ENCODE peak calls at places on chromosomes 13 and 19, in ten cellular contexts. One of them, this sample, is unnamed.

GRCh38 chr19:56341948-56342347 is 27.3 kb upstream of the ZSCAN5A start:
- DNase-seq in astrocyte of the spinal cord: peak
- DNase-seq in PC-3: peak
- DNase-seq in left ventricle myocardium inferior: no peak
- DNase-seq in A549: no peak
- DNase-seq in psoas muscle: no peak
- DNase-seq in CD8-positive, alpha-beta T cell: no peak
- DNase-seq in breast epithelium: no peak
- DNase-seq in bronchial epithelial cell: no peak
- DNase-seq in mucosa of descending colon: no peak
- DNase-seq in this sample: no peak

GRCh38 chr13:40798380-40798779 is 9.0 kb downstream of the SLC25A15 start:
- DNase-seq in breast epithelium: no peak
- DNase-seq in astrocyte of the spinal cord: no peak
- DNase-seq in left ventricle myocardium inferior: no peak
- DNase-seq in mucosa of descending colon: no peak
- DNase-seq in A549: no peak
- DNase-seq in bronchial epithelial cell: peak
- DNase-seq in PC-3: peak
- DNase-seq in psoas muscle: no peak
- DNase-seq in CD8-positive, alpha-beta T cell: no peak
- DNase-seq in this sample: no peak

GRCh38 chr19:10461047-10461949 is 41.0 kb downstream of the PDE4A start:
- DNase-seq in bronchial epithelial cell: peak
- DNase-seq in psoas muscle: peak
- DNase-seq in PC-3: peak
- DNase-seq in mucosa of descending colon: peak
- DNase-seq in breast epithelium: peak
- DNase-seq in astrocyte of the spinal cord: peak
- DNase-seq in left ventricle myocardium inferior: peak
- DNase-seq in A549: peak
- DNase-seq in CD8-positive, alpha-beta T cell: peak
- DNase-seq in this sample: peak

GRCh38 chr19:49440439-49441209 is 703 bp downstream of the SLC17A7 start:
- DNase-seq in CD8-positive, alpha-beta T cell: no peak
- DNase-seq in psoas muscle: no peak
- DNase-seq in bronchial epithelial cell: no peak
- DNase-seq in breast epithelium: no peak
- DNase-seq in mucosa of descending colon: no peak
- DNase-seq in A549: no peak
- DNase-seq in left ventricle myocardium inferior: no peak
- DNase-seq in PC-3: no peak
- DNase-seq in astrocyte of the spinal cord: no peak
- DNase-seq in this sample: no peak

GRCh38 chr13:49587311-49587847 is 2.0 kb upstream of the RCBTB1 start:
- DNase-seq in A549: no peak
- DNase-seq in astrocyte of the spinal cord: no peak
- DNase-seq in PC-3: peak
- DNase-seq in psoas muscle: no peak
- DNase-seq in mucosa of descending colon: no peak
- DNase-seq in CD8-positive, alpha-beta T cell: no peak
- DNase-seq in breast epithelium: no peak
- DNase-seq in bronchial epithelial cell: peak
- DNase-seq in left ventricle myocardium inferior: no peak
- DNase-seq in this sample: no peak

GRCh38 chr19:5974721-5975387 is 3.1 kb downstream of the RANBP3 start:
- DNase-seq in PC-3: peak
- DNase-seq in breast epithelium: no peak
- DNase-seq in astrocyte of the spinal cord: no peak
- DNase-seq in bronchial epithelial cell: peak
- DNase-seq in left ventricle myocardium inferior: no peak
- DNase-seq in CD8-positive, alpha-beta T cell: no peak
- DNase-seq in mucosa of descending colon: no peak
- DNase-seq in A549: no peak
- DNase-seq in psoas muscle: no peak
- DNase-seq in this sample: peak

GRCh38 chr13:39779337-39780270 is 124.1 kb downstream of the COG6 start:
- DNase-seq in psoas muscle: no peak
- DNase-seq in PC-3: peak
- DNase-seq in bronchial epithelial cell: peak
- DNase-seq in CD8-positive, alpha-beta T cell: peak
- DNase-seq in breast epithelium: no peak
- DNase-seq in mucosa of descending colon: no peak
- DNase-seq in A549: no peak
- DNase-seq in astrocyte of the spinal cord: peak
- DNase-seq in left ventricle myocardium inferior: no peak
- DNase-seq in this sample: no peak

GRCh38 chr13:50144473-50145160 is 129.4 kb downstream of the KCNRG start:
- DNase-seq in bronchial epithelial cell: no peak
- DNase-seq in CD8-positive, alpha-beta T cell: no peak
- DNase-seq in mucosa of descending colon: no peak
- DNase-seq in psoas muscle: no peak
- DNase-seq in A549: no peak
- DNase-seq in PC-3: no peak
- DNase-seq in breast epithelium: no peak
- DNase-seq in astrocyte of the spinal cord: no peak
- DNase-seq in left ventricle myocardium inferior: no peak
- DNase-seq in this sample: no peak

DNA sequence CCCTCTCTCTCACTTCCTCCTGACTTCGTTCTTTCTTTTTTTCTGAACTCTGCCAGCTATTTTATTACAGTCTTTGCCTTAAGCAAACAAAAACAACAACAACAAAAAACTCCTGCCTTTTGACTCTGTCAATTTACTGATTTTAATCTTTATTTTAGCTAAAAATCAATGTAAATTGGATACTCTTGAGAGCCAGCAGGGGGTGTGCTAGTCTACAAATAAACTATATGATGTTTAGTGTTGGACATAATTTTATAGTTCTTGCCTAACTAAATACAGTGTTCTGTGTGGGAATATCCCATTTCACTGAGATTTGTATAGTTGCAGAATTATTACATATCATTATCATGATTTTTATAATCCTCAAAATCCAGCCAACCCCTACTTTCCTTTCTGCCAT is 1199.9 kb upstream of the SPRY2 start:
- DNase-seq in astrocyte of the spinal cord: peak
- DNase-seq in psoas muscle: no peak
- DNase-seq in A549: peak
- DNase-seq in breast epithelium: no peak
- DNase-seq in mucosa of descending colon: no peak
- DNase-seq in bronchial epithelial cell: peak
- DNase-seq in CD8-positive, alpha-beta T cell: no peak
- DNase-seq in PC-3: peak
- DNase-seq in left ventricle myocardium inferior: no peak
- DNase-seq in this sample: no peak
- TF ChIP-seq CTCF in astrocyte of the spinal cord: peak
- TF ChIP-seq CTCF in psoas muscle: no peak
- TF ChIP-seq CTCF in A549: no peak
- TF ChIP-seq CTCF in breast epithelium: no peak
- TF ChIP-seq CTCF in mucosa of descending colon: no peak
- TF ChIP-seq CTCF in bronchial epithelial cell: peak
- TF ChIP-seq CTCF in CD8-positive, alpha-beta T cell: no peak
- TF ChIP-seq CTCF in PC-3: peak
- TF ChIP-seq CTCF in left ventricle myocardium inferior: no peak
- TF ChIP-seq CTCF in this sample: no peak

DNA sequence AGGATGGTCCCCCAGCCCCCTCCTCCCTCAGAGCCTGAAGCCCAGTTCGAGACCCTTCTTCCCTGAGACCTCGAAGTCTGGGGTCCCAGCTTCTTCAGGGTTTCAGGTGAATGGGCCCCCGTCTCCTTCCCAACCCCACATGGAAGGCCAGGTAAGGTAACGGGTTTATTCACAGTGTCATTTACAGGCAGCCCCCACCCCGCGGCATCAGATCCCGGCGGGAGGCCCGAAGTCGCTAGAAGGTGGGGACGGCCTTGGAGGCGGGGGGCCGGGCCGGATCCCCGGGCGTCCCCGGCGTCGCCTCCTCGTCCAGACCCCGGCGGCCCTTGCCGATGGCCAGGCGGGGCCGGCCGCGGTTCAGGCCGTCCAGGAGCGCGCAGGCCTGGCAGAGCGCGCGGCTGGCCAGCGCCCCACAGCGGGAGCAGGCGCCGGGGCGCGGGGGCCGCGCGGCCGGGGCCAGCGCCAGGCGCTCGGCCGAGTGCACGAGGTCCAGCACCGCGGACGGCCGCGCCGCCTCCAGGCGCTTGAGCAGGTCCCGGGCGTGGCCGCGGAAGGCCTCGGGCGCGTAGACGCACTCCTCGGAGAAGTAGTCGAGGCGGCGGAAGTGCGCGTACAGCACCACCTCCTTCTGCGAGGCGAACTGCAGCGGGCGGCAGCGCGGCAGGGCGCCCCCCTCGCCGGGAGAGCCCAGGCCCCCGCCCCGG is 9.7 kb downstream of the CTU1 start:
- DNase-seq in CD8-positive, alpha-beta T cell: peak
- DNase-seq in PC-3: no peak
- DNase-seq in mucosa of descending colon: no peak
- DNase-seq in bronchial epithelial cell: no peak
- DNase-seq in psoas muscle: peak
- DNase-seq in left ventricle myocardium inferior: peak
- DNase-seq in A549: no peak
- DNase-seq in breast epithelium: no peak
- DNase-seq in astrocyte of the spinal cord: no peak
- DNase-seq in this sample: no peak
- H3K4me3 ChIP-seq in CD8-positive, alpha-beta T cell: no peak
- H3K4me3 ChIP-seq in PC-3: no peak
- H3K4me3 ChIP-seq in mucosa of descending colon: no peak
- H3K4me3 ChIP-seq in bronchial epithelial cell: no peak
- H3K4me3 ChIP-seq in psoas muscle: no peak
- H3K4me3 ChIP-seq in left ventricle myocardium inferior: peak
- H3K4me3 ChIP-seq in A549: no peak
- H3K4me3 ChIP-seq in breast epithelium: no peak
- H3K4me3 ChIP-seq in astrocyte of the spinal cord: no peak
- H3K4me3 ChIP-seq in this sample: no peak

GRCh38 chr19:45571457-45572220 is 13.0 kb downstream of the OPA3 start:
- DNase-seq in left ventricle myocardium inferior: no peak
- DNase-seq in astrocyte of the spinal cord: no peak
- DNase-seq in mucosa of descending colon: no peak
- DNase-seq in breast epithelium: no peak
- DNase-seq in CD8-positive, alpha-beta T cell: no peak
- DNase-seq in bronchial epithelial cell: no peak
- DNase-seq in PC-3: no peak
- DNase-seq in A549: no peak
- DNase-seq in psoas muscle: no peak
- DNase-seq in this sample: no peak

GRCh38 chr19:45567609-45568008 is 17.0 kb downstream of the OPA3 start:
- DNase-seq in PC-3: peak
- DNase-seq in A549: no peak
- DNase-seq in psoas muscle: no peak
- DNase-seq in mucosa of descending colon: no peak
- DNase-seq in bronchial epithelial cell: no peak
- DNase-seq in left ventricle myocardium inferior: no peak
- DNase-seq in CD8-positive, alpha-beta T cell: no peak
- DNase-seq in astrocyte of the spinal cord: no peak
- DNase-seq in breast epithelium: no peak
- DNase-seq in this sample: no peak

GRCh38 chr19:45574526-45574925 is 10.1 kb downstream of the OPA3 start:
- DNase-seq in CD8-positive, alpha-beta T cell: no peak
- DNase-seq in breast epithelium: no peak
- DNase-seq in psoas muscle: no peak
- DNase-seq in PC-3: no peak
- DNase-seq in left ventricle myocardium inferior: no peak
- DNase-seq in bronchial epithelial cell: no peak
- DNase-seq in mucosa of descending colon: no peak
- DNase-seq in A549: no peak
- DNase-seq in astrocyte of the spinal cord: no peak
- DNase-seq in this sample: no peak

GRCh38 chr19:45568732-45569131 is 15.9 kb downstream of the OPA3 start:
- DNase-seq in mucosa of descending colon: no peak
- DNase-seq in A549: peak
- DNase-seq in PC-3: peak
- DNase-seq in bronchial epithelial cell: peak
- DNase-seq in breast epithelium: no peak
- DNase-seq in left ventricle myocardium inferior: no peak
- DNase-seq in astrocyte of the spinal cord: peak
- DNase-seq in psoas muscle: no peak
- DNase-seq in CD8-positive, alpha-beta T cell: no peak
- DNase-seq in this sample: no peak

DNA sequence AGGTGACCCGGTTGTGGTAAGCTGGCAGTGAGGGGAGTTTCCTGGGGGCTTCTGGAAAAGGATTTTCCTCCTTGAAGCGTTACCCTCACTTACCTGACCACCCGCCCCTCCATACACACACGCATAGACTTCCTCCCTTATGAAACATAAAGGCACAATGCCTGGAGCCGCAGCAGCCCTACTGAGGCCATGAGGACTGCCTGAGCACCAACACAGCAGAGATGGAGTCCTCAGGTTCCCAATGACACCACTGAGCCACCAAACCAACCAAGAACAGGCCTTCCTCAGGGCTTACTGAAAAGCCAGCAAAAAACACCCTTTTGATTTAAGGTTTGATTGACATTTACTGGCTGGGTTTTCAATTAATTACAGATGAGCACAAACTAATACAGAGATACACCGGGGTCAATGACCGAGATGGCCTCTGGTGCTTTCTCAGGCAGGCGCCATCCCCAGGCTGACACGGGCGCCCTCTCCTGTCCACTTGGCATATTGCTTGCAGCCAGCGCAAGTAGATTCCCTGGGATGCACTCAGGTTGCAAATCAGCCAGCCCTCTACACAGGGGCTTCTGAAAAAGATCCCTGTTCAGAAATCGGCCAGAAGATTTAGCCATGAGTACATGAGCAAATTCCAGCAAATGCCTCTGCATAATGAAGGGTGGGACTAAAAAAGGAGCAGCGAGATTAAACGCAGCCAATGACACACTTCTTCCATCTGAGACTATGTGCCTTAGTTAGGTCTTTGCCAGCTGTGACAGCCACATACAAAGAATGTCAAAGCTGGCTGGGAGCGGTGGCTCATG is 14.8 kb downstream of the OPA3 start:
- DNase-seq in bronchial epithelial cell: no peak
- DNase-seq in PC-3: peak
- DNase-seq in left ventricle myocardium inferior: peak
- DNase-seq in psoas muscle: peak
- DNase-seq in breast epithelium: no peak
- DNase-seq in astrocyte of the spinal cord: peak
- DNase-seq in A549: peak
- DNase-seq in CD8-positive, alpha-beta T cell: peak
- DNase-seq in mucosa of descending colon: peak
- DNase-seq in this sample: no peak
- TF ChIP-seq CTCF in bronchial epithelial cell: peak
- TF ChIP-seq CTCF in PC-3: peak
- TF ChIP-seq CTCF in left ventricle myocardium inferior: peak
- TF ChIP-seq CTCF in psoas muscle: peak
- TF ChIP-seq CTCF in breast epithelium: peak
- TF ChIP-seq CTCF in astrocyte of the spinal cord: peak
- TF ChIP-seq CTCF in A549: peak
- TF ChIP-seq CTCF in CD8-positive, alpha-beta T cell: peak
- TF ChIP-seq CTCF in mucosa of descending colon: peak
- TF ChIP-seq CTCF in this sample: peak

GRCh38 chr19:14383556-14383897 is 2.3 kb downstream of the ADGRE5 start:
- DNase-seq in psoas muscle: no peak
- DNase-seq in PC-3: peak
- DNase-seq in left ventricle myocardium inferior: peak
- DNase-seq in bronchial epithelial cell: no peak
- DNase-seq in A549: no peak
- DNase-seq in breast epithelium: no peak
- DNase-seq in CD8-positive, alpha-beta T cell: no peak
- DNase-seq in mucosa of descending colon: no peak
- DNase-seq in astrocyte of the spinal cord: peak
- DNase-seq in this sample: no peak

GRCh38 chr19:14381689-14382474 is 638 bp downstream of the ADGRE5 start:
- DNase-seq in PC-3: peak
- DNase-seq in bronchial epithelial cell: peak
- DNase-seq in CD8-positive, alpha-beta T cell: peak
- DNase-seq in astrocyte of the spinal cord: peak
- DNase-seq in A549: peak
- DNase-seq in mucosa of descending colon: peak
- DNase-seq in psoas muscle: peak
- DNase-seq in left ventricle myocardium inferior: peak
- DNase-seq in breast epithelium: no peak
- DNase-seq in this sample: no peak

GRCh38 chr19:14375055-14375581 is 6.1 kb upstream of the ADGRE5 start:
- DNase-seq in astrocyte of the spinal cord: no peak
- DNase-seq in CD8-positive, alpha-beta T cell: peak
- DNase-seq in PC-3: no peak
- DNase-seq in bronchial epithelial cell: no peak
- DNase-seq in breast epithelium: peak
- DNase-seq in mucosa of descending colon: peak
- DNase-seq in A549: no peak
- DNase-seq in left ventricle myocardium inferior: peak
- DNase-seq in psoas muscle: peak
- DNase-seq in this sample: no peak

GRCh38 chr19:14375582-14376291 is 5.5 kb upstream of the ADGRE5 start:
- DNase-seq in left ventricle myocardium inferior: peak
- DNase-seq in mucosa of descending colon: no peak
- DNase-seq in PC-3: no peak
- DNase-seq in breast epithelium: no peak
- DNase-seq in bronchial epithelial cell: no peak
- DNase-seq in CD8-positive, alpha-beta T cell: no peak
- DNase-seq in astrocyte of the spinal cord: no peak
- DNase-seq in psoas muscle: peak
- DNase-seq in A549: no peak
- DNase-seq in this sample: no peak

DNA sequence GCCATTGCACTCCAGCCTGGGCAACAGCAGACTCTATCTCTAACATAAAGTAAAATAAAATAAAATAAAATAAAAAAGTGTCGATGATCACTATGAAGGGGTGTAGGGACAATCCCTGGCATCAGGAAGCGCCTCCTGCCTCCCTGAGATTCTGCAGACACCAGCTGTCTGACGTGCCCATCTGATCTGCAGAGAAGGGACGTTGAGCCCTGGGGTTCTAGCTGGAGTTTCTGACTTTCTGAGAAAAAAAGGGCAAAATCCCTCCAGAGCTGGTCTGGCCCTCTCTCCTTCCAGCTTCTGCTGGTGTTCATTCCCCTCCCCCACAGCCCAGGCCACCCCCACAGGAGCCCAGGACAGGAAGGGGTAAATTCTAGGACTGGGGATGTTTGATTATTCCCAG is 2.4 kb upstream of the ADGRE5 start:
- DNase-seq in astrocyte of the spinal cord: no peak
- DNase-seq in breast epithelium: no peak
- DNase-seq in mucosa of descending colon: no peak
- DNase-seq in left ventricle myocardium inferior: no peak
- DNase-seq in PC-3: no peak
- DNase-seq in A549: no peak
- DNase-seq in bronchial epithelial cell: no peak
- DNase-seq in psoas muscle: no peak
- DNase-seq in CD8-positive, alpha-beta T cell: no peak
- DNase-seq in this sample: no peak
- H3K4me3 ChIP-seq in astrocyte of the spinal cord: no peak
- H3K4me3 ChIP-seq in breast epithelium: no peak
- H3K4me3 ChIP-seq in mucosa of descending colon: no peak
- H3K4me3 ChIP-seq in left ventricle myocardium inferior: no peak
- H3K4me3 ChIP-seq in PC-3: no peak
- H3K4me3 ChIP-seq in A549: no peak
- H3K4me3 ChIP-seq in bronchial epithelial cell: no peak
- H3K4me3 ChIP-seq in psoas muscle: no peak
- H3K4me3 ChIP-seq in CD8-positive, alpha-beta T cell: no peak
- H3K4me3 ChIP-seq in this sample: no peak